ENCODE peak calls at places on chromosomes 5 and 9, in ten cellular contexts. J is stimulated activated CD4-positive, alpha-beta T cell treated with anti-CD3 and anti-CD28 coated beads, TNF-alpha, amount 100 ng/mL, for 1 hour; D is activated CD8-positive, alpha-beta memory T cell treated with anti-CD3 and anti-CD28 coated beads, Interleukin-2, amount 10 ng/mL, durations not matched to agents 7 days and 5 days; E is C1 segment of cervical spinal cord; S is NCI-H774; Y is Panc1; P is pons; U is activated CD4-positive, alpha-beta T cell treated with anti-CD3 and anti-CD28 coated beads, Interleukin-2, amount 50 U/mL, for 48 hours; Z is NCI-H1092 treated with DMSO at 0.1 percent for 48 hours; L is brain microvascular endothelial cell. O is an unnamed sample.

GRCh38 chr9:124296800-124297552 is 39.2 kb downstream of the NEK6 start:
- DNase-seq in U (no peak), L (no peak), Z (no peak), J (no peak), S (no peak), Y (no peak), E (no peak), P (no peak), D (no peak), O (no peak)

GRCh38 chr9:129276486-129277260 is 98.6 kb upstream of the IER5L start:
- DNase-seq in E (no peak), S (no peak), D (peak), L (no peak), P (no peak), Y (no peak), Z (no peak), J (no peak), U (no peak), O (no peak)

GRCh38 chr9:12846035-12846434 is 71.2 kb downstream of the LURAP1L start:
- DNase-seq in L (no peak), S (no peak), U (no peak), J (no peak), Y (no peak), D (no peak), E (no peak), P (no peak), Z (no peak), O (no peak)

GRCh38 chr9:4904322-4905134 is 80.5 kb upstream of the JAK2 start:
- DNase-seq in S (peak), Z (peak), P (no peak), D (no peak), Y (no peak), L (no peak), U (no peak), E (no peak), J (no peak), O (no peak)

GRCh38 chr5:435961-436640 is 6.9 kb upstream of the EXOC3 start:
- DNase-seq in S (no peak), P (no peak), L (no peak), U (no peak), Y (no peak), D (no peak), E (no peak), J (no peak), Z (no peak), O (peak)

GRCh38 chr5:135996611-135997010 is 32.2 kb upstream of the TGFBI start:
- DNase-seq in Y (no peak), S (no peak), E (no peak), D (no peak), L (peak), P (no peak), Z (no peak), U (no peak), J (no peak), O (no peak)

GRCh38 chr9:88236531-88237453 is 98.5 kb upstream of the SPATA31C2 start:
- DNase-seq in J (no peak), L (no peak), P (peak), Z (no peak), S (no peak), E (no peak), U (no peak), D (no peak), Y (no peak), O (no peak)

GRCh38 chr9:130854086-130854485 is 19.0 kb downstream of the ABL1 start:
- DNase-seq in U (no peak), L (no peak), J (no peak), S (no peak), Y (no peak), D (no peak), P (no peak), Z (no peak), E (no peak), O (no peak)

O was measured in foreskin melanocyte.